ENCODE peak calls at places on chromosomes 6 and 20, in seven cellular contexts. One of them, this sample, is unnamed.

GRCh38 chr6:107769053-107769658 is 55.0 kb downstream of the SCML4 start:
- DNase-seq in nephron progenitor cell: peak; percentile 41
- DNase-seq in OCI-LY7: no peak
- DNase-seq in fibroblast of pulmonary artery: no peak
- DNase-seq in Calu3: no peak
- DNase-seq in left ventricle myocardium inferior: no peak
- DNase-seq in astrocyte: no peak
- DNase-seq in this sample: no peak

GRCh38 chr6:137493218-137494038 is 766 bp downstream of the OLIG3 start:
- DNase-seq in nephron progenitor cell: peak; percentile 46
- DNase-seq in OCI-LY7: no peak
- DNase-seq in fibroblast of pulmonary artery: no peak
- DNase-seq in Calu3: no peak
- DNase-seq in left ventricle myocardium inferior: no peak
- DNase-seq in astrocyte: no peak
- DNase-seq in this sample: peak; percentile 37

GRCh38 chr20:24894967-24895366 is 54.1 kb upstream of the CST7 start:
- DNase-seq in nephron progenitor cell: no peak
- DNase-seq in OCI-LY7: no peak
- DNase-seq in fibroblast of pulmonary artery: no peak
- DNase-seq in Calu3: no peak
- DNase-seq in left ventricle myocardium inferior: no peak
- DNase-seq in astrocyte: no peak
- DNase-seq in this sample: no peak

GRCh38 chr20:43824699-43825402 is 89.8 kb upstream of the TOX2 start:
- DNase-seq in nephron progenitor cell: peak; percentile 34
- DNase-seq in OCI-LY7: no peak
- DNase-seq in fibroblast of pulmonary artery: peak; percentile 64
- DNase-seq in Calu3: peak; percentile 19
- DNase-seq in left ventricle myocardium inferior: no peak
- DNase-seq in astrocyte: peak; percentile 58
- DNase-seq in this sample: no peak

GRCh38 chr20:48621256-48622078 is 206.3 kb downstream of the PREX1 start:
- DNase-seq in nephron progenitor cell: no peak
- DNase-seq in OCI-LY7: no peak
- DNase-seq in fibroblast of pulmonary artery: no peak
- DNase-seq in Calu3: peak; percentile 76
- DNase-seq in left ventricle myocardium inferior: no peak
- DNase-seq in astrocyte: peak; percentile 42
- DNase-seq in this sample: peak; percentile 52

GRCh38 chr20:18679020-18679419 is 91.2 kb downstream of the DTD1 start:
- DNase-seq in nephron progenitor cell: no peak
- DNase-seq in OCI-LY7: no peak
- DNase-seq in fibroblast of pulmonary artery: peak; percentile 19
- DNase-seq in Calu3: no peak
- DNase-seq in left ventricle myocardium inferior: no peak
- DNase-seq in astrocyte: peak; percentile 33
- DNase-seq in this sample: no peak

GRCh38 chr6:165515963-165516624 is 146.9 kb downstream of the PDE10A start:
- DNase-seq in nephron progenitor cell: no peak
- DNase-seq in OCI-LY7: no peak
- DNase-seq in fibroblast of pulmonary artery: peak; percentile 69
- DNase-seq in Calu3: no peak
- DNase-seq in left ventricle myocardium inferior: no peak
- DNase-seq in astrocyte: peak; percentile 35
- DNase-seq in this sample: no peak

GRCh38 chr20:64113796-64114355 is 6.5 kb upstream of the NPBWR2 start:
- DNase-seq in nephron progenitor cell: no peak
- DNase-seq in OCI-LY7: no peak
- DNase-seq in fibroblast of pulmonary artery: no peak
- DNase-seq in Calu3: peak; percentile 3
- DNase-seq in left ventricle myocardium inferior: no peak
- DNase-seq in astrocyte: no peak
- DNase-seq in this sample: no peak

GRCh38 chr20:62367483-62368302 is 581 bp upstream of the LAMA5 start:
- DNase-seq in nephron progenitor cell: peak; percentile 53
- DNase-seq in OCI-LY7: peak; percentile 66
- DNase-seq in fibroblast of pulmonary artery: no peak
- DNase-seq in Calu3: no peak
- DNase-seq in left ventricle myocardium inferior: no peak
- DNase-seq in astrocyte: no peak
- DNase-seq in this sample: no peak

GRCh38 chr6:31861919-31862343 is 690 bp downstream of the NEU1 start:
- DNase-seq in nephron progenitor cell: no peak
- DNase-seq in OCI-LY7: no peak
- DNase-seq in fibroblast of pulmonary artery: no peak
- DNase-seq in Calu3: no peak
- DNase-seq in left ventricle myocardium inferior: no peak
- DNase-seq in astrocyte: no peak
- DNase-seq in this sample: no peak

GRCh38 chr6:29924731-29925130 is 17.6 kb upstream of the HLA-A start:
- DNase-seq in nephron progenitor cell: no peak
- DNase-seq in OCI-LY7: no peak
- DNase-seq in fibroblast of pulmonary artery: no peak
- DNase-seq in Calu3: peak; percentile 16
- DNase-seq in left ventricle myocardium inferior: no peak
- DNase-seq in astrocyte: no peak
- DNase-seq in this sample: no peak

GRCh38 chr20:7497985-7498384 is 442.3 kb downstream of the HAO1 start:
- DNase-seq in nephron progenitor cell: no peak
- DNase-seq in OCI-LY7: no peak
- DNase-seq in fibroblast of pulmonary artery: peak; percentile 86
- DNase-seq in Calu3: peak; percentile 4
- DNase-seq in left ventricle myocardium inferior: no peak
- DNase-seq in astrocyte: peak; percentile 94
- DNase-seq in this sample: no peak

GRCh38 chr6:161128680-161129196 is 137.2 kb downstream of the MAP3K4 start:
- DNase-seq in nephron progenitor cell: no peak
- DNase-seq in OCI-LY7: no peak
- DNase-seq in fibroblast of pulmonary artery: peak; percentile 12
- DNase-seq in Calu3: no peak
- DNase-seq in left ventricle myocardium inferior: no peak
- DNase-seq in astrocyte: peak; percentile 87
- DNase-seq in this sample: no peak

GRCh38 chr6:159858259-159858658 is 32.5 kb upstream of the MAS1 start:
- DNase-seq in nephron progenitor cell: no peak
- DNase-seq in OCI-LY7: no peak
- DNase-seq in fibroblast of pulmonary artery: no peak
- DNase-seq in Calu3: no peak
- DNase-seq in left ventricle myocardium inferior: no peak
- DNase-seq in astrocyte: no peak
- DNase-seq in this sample: no peak

GRCh38 chr20:51059862-51060261 is 37.0 kb upstream of the KCNG1 start:
- DNase-seq in nephron progenitor cell: no peak
- DNase-seq in OCI-LY7: no peak
- DNase-seq in fibroblast of pulmonary artery: no peak
- DNase-seq in Calu3: no peak
- DNase-seq in left ventricle myocardium inferior: no peak
- DNase-seq in astrocyte: peak; percentile 83
- DNase-seq in this sample: no peak
- TF ChIP-seq CTCF in nephron progenitor cell: no peak
- TF ChIP-seq CTCF in OCI-LY7: no peak
- TF ChIP-seq CTCF in fibroblast of pulmonary artery: no peak
- TF ChIP-seq CTCF in Calu3: no peak
- TF ChIP-seq CTCF in left ventricle myocardium inferior: no peak
- TF ChIP-seq CTCF in astrocyte: no peak
- TF ChIP-seq CTCF in this sample: no peak

DNA sequence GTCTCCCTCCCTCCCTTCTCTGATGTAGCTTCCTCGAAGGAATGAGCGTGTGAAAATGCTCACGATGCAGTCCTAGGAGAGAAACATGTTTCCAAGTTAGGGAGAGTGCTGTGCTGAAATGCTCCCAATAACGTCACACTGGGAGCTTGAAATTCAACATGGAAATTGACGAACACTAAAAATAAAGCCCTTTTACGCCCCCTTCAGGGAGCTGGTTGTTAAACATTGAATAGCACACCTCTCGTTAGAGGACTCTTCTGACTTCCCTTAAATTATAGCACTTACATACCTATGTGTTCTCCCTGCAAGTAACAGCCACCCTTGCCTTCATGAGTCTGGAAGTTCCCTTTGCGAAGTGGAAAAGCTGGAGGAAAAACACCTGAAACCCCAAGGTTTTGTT is 88.6 kb downstream of the BFSP1 start:
- DNase-seq in nephron progenitor cell: no peak
- DNase-seq in OCI-LY7: peak; percentile 4
- DNase-seq in fibroblast of pulmonary artery: no peak
- DNase-seq in Calu3: no peak
- DNase-seq in left ventricle myocardium inferior: no peak
- DNase-seq in astrocyte: no peak
- DNase-seq in this sample: no peak
- TF ChIP-seq CTCF in nephron progenitor cell: peak; percentile 29
- TF ChIP-seq CTCF in OCI-LY7: peak; percentile 50
- TF ChIP-seq CTCF in fibroblast of pulmonary artery: peak; percentile 6
- TF ChIP-seq CTCF in Calu3: no peak
- TF ChIP-seq CTCF in left ventricle myocardium inferior: no peak
- TF ChIP-seq CTCF in astrocyte: no peak
- TF ChIP-seq CTCF in this sample: no peak

GRCh38 chr6:168051648-168052047 is 27.4 kb downstream of the FRMD1 start:
- DNase-seq in nephron progenitor cell: no peak
- DNase-seq in OCI-LY7: no peak
- DNase-seq in fibroblast of pulmonary artery: no peak
- DNase-seq in Calu3: no peak
- DNase-seq in left ventricle myocardium inferior: no peak
- DNase-seq in astrocyte: no peak
- DNase-seq in this sample: no peak

GRCh38 chr6:168049681-168050224 is 29.3 kb downstream of the FRMD1 start:
- DNase-seq in nephron progenitor cell: no peak
- DNase-seq in OCI-LY7: no peak
- DNase-seq in fibroblast of pulmonary artery: no peak
- DNase-seq in Calu3: no peak
- DNase-seq in left ventricle myocardium inferior: no peak
- DNase-seq in astrocyte: no peak
- DNase-seq in this sample: no peak

GRCh38 chr6:168050225-168050796 is 28.7 kb downstream of the FRMD1 start:
- DNase-seq in nephron progenitor cell: peak; percentile 36
- DNase-seq in OCI-LY7: no peak
- DNase-seq in fibroblast of pulmonary artery: no peak
- DNase-seq in Calu3: no peak
- DNase-seq in left ventricle myocardium inferior: no peak
- DNase-seq in astrocyte: no peak
- DNase-seq in this sample: no peak

GRCh38 chr6:168052291-168052891 is 26.6 kb downstream of the FRMD1 start:
- DNase-seq in nephron progenitor cell: no peak
- DNase-seq in OCI-LY7: no peak
- DNase-seq in fibroblast of pulmonary artery: no peak
- DNase-seq in Calu3: peak; percentile 82
- DNase-seq in left ventricle myocardium inferior: no peak
- DNase-seq in astrocyte: no peak
- DNase-seq in this sample: no peak

DNA sequence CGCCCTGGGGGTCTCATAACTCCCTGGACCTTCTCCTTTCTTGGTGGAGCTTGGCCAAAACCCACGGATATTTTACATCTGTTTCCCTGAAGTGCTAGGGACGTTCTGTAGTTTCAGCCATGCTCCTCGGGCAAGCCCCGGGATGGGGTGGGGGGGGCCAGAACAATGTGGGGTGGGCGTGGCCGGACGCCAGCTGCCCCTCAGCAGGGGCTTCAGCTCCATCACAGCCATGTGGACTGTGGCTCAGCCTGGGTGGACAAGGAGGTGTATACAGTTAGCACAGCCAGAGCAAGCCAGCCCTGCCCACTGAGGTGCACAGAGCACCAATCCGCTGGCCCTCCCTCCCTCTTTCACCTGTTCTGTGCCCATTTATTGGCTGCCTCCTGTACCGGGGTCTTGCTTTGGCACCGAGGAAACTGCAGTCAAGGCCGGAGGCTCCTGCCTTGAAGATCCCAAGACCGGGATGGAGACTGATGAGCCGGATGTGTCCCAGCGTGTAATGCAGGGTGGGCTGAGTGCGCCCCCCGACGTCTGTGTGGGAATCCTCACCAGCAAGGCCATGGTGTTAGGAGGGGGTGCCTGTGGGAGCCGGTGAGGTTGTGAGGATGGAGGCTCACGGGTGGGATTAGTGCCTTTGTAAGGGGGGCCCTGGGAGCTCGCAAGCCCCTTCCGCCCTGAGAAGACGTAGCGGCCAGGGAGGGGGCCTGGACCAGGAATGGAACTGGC is 28.0 kb downstream of the FRMD1 start:
- DNase-seq in nephron progenitor cell: no peak
- DNase-seq in OCI-LY7: no peak
- DNase-seq in fibroblast of pulmonary artery: peak; percentile 29
- DNase-seq in Calu3: no peak
- DNase-seq in left ventricle myocardium inferior: no peak
- DNase-seq in astrocyte: no peak
- DNase-seq in this sample: no peak
- TF ChIP-seq CTCF in nephron progenitor cell: no peak
- TF ChIP-seq CTCF in OCI-LY7: no peak
- TF ChIP-seq CTCF in fibroblast of pulmonary artery: peak; percentile 17
- TF ChIP-seq CTCF in Calu3: no peak
- TF ChIP-seq CTCF in left ventricle myocardium inferior: peak; percentile 23
- TF ChIP-seq CTCF in astrocyte: no peak
- TF ChIP-seq CTCF in this sample: no peak

GRCh38 chr20:21643417-21643816 is 62.0 kb upstream of the PAX1 start:
- DNase-seq in nephron progenitor cell: no peak
- DNase-seq in OCI-LY7: no peak
- DNase-seq in fibroblast of pulmonary artery: no peak
- DNase-seq in Calu3: no peak
- DNase-seq in left ventricle myocardium inferior: no peak
- DNase-seq in astrocyte: no peak
- DNase-seq in this sample: no peak

GRCh38 chr20:21640556-21640955 is 64.9 kb upstream of the PAX1 start:
- DNase-seq in nephron progenitor cell: peak; percentile 31
- DNase-seq in OCI-LY7: peak; percentile 54
- DNase-seq in fibroblast of pulmonary artery: no peak
- DNase-seq in Calu3: no peak
- DNase-seq in left ventricle myocardium inferior: no peak
- DNase-seq in astrocyte: no peak
- DNase-seq in this sample: peak; percentile 23
- TF ChIP-seq CTCF in nephron progenitor cell: peak; percentile 17
- TF ChIP-seq CTCF in OCI-LY7: peak; percentile 73
- TF ChIP-seq CTCF in fibroblast of pulmonary artery: no peak
- TF ChIP-seq CTCF in Calu3: no peak
- TF ChIP-seq CTCF in left ventricle myocardium inferior: no peak
- TF ChIP-seq CTCF in astrocyte: no peak
- TF ChIP-seq CTCF in this sample: peak; percentile 12

DNA sequence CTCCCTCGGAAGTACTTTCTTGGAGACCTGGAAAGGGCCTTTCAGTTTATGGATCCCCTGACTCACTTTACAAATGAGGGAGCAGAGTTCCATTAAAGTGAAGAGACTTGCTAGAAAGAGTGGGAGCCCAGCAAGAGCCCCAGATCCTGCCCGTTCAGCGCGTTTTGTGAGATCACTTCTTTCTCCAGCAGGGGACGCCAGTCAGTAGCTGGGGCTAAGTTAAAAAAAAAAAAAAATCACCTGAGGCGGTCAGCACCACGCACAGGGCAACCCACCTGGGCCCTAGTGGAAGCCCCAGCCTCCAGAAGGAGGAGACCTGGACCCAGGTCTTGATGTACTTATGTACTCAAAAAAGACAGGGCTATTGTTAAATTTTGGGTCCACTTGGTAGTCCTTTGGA is 274.5 kb upstream of the RNF24 start:
- DNase-seq in nephron progenitor cell: no peak
- DNase-seq in OCI-LY7: no peak
- DNase-seq in fibroblast of pulmonary artery: no peak
- DNase-seq in Calu3: no peak
- DNase-seq in left ventricle myocardium inferior: no peak
- DNase-seq in astrocyte: no peak
- DNase-seq in this sample: no peak
- TF ChIP-seq CTCF in nephron progenitor cell: no peak
- TF ChIP-seq CTCF in OCI-LY7: peak; percentile 39
- TF ChIP-seq CTCF in fibroblast of pulmonary artery: no peak
- TF ChIP-seq CTCF in Calu3: no peak
- TF ChIP-seq CTCF in left ventricle myocardium inferior: no peak
- TF ChIP-seq CTCF in astrocyte: no peak
- TF ChIP-seq CTCF in this sample: no peak